ENCODE peak calls at places on chromosomes 2 and 18, in ten cellular contexts. V is CD4-positive, alpha-beta T cell; R is activated T-cell treated with anti-CD3 and anti-CD28 coated beads for 1 hour; W is kidney; Y is posterior cingulate gyrus; O is activated CD8-positive, alpha-beta T cell treated with anti-CD3 and anti-CD28 coated beads for 36 hours; S is amniotic stem cell; T is neural progenitor cell; N is neuronal stem cell; X is fibroblast of pulmonary artery. Q is an unnamed sample.

GRCh38 chr2:178761759-178762371 is 45.4 kb downstream of the TTN start:
- DNase-seq in R (no peak), W (no peak), S (peak), O (peak), Y (no peak), N (peak), T (peak), V (no peak), X (peak), Q (peak)

GRCh38 chr2:30236591-30237245 is 5.4 kb downstream of the LBH start:
- DNase-seq in X (no peak), V (no peak), R (no peak), N (no peak), O (no peak), T (no peak), S (no peak), Y (no peak), W (no peak), Q (no peak)

GRCh38 chr18:36499938-36500337 is 202.4 kb downstream of the FHOD3 start:
- DNase-seq in W (no peak), R (no peak), Y (no peak), N (no peak), V (no peak), T (no peak), S (no peak), X (peak), O (peak), Q (no peak)

GRCh38 chr2:23588788-23589187 is 203.8 kb downstream of the KLHL29 start:
- DNase-seq in R (no peak), N (no peak), T (no peak), S (no peak), W (peak), O (no peak), Y (no peak), X (no peak), V (no peak), Q (no peak)

GRCh38 chr2:223995569-223995968 is 38.3 kb downstream of the MRPL44 start:
- DNase-seq in W (no peak), R (no peak), X (peak), N (no peak), Y (no peak), T (no peak), O (no peak), S (no peak), V (no peak), Q (no peak)

GRCh38 chr2:97728091-97728596 is 14.8 kb downstream of the ZAP70 start:
- DNase-seq in N (no peak), T (no peak), W (peak), R (no peak), V (no peak), Y (peak), S (no peak), O (peak), X (peak), Q (no peak)

GRCh38 chr18:48521723-48522122 is 17.1 kb upstream of the CTIF start:
- DNase-seq in N (peak), X (no peak), V (no peak), T (peak), O (no peak), R (no peak), Y (no peak), W (no peak), S (no peak), Q (no peak)

GRCh38 chr2:227529871-227530270 is 57.9 kb downstream of the AGFG1 start:
- DNase-seq in W (no peak), S (no peak), N (no peak), T (no peak), X (no peak), Y (no peak), V (no peak), R (no peak), O (no peak), Q (no peak)

GRCh38 chr2:201256001-201256544 is 4.3 kb upstream of the CASP8 start:
- DNase-seq in X (no peak), V (no peak), W (no peak), S (no peak), O (no peak), R (no peak), T (no peak), Y (no peak), N (no peak), Q (no peak)

GRCh38 chr18:2985628-2986027 is 27.3 kb downstream of the LPIN2 start:
- DNase-seq in Y (no peak), S (no peak), N (no peak), O (peak), V (no peak), T (no peak), W (no peak), X (peak), R (no peak), Q (no peak)

GRCh38 chr2:127226520-127227263 is 6.6 kb upstream of the CYP27C1 start:
- DNase-seq in T (no peak), Y (no peak), N (no peak), S (peak), X (peak), R (no peak), O (peak), W (no peak), V (no peak), Q (no peak)

GRCh38 chr2:64493788-64494187 is 30.3 kb upstream of the AFTPH start:
- DNase-seq in W (no peak), N (no peak), R (no peak), X (no peak), T (no peak), O (no peak), V (no peak), S (no peak), Y (no peak), Q (no peak)

GRCh38 chr2:8552264-8552913 is 129.5 kb upstream of the ID2 start:
- DNase-seq in V (no peak), T (no peak), W (no peak), N (no peak), R (no peak), Y (no peak), O (no peak), X (no peak), S (no peak), Q (no peak)

GRCh38 chr18:506264-506663 is 5.8 kb upstream of the COLEC12 start:
- DNase-seq in Y (no peak), N (no peak), V (no peak), W (no peak), O (no peak), X (no peak), S (no peak), R (no peak), T (no peak), Q (no peak)

Q was measured in T-helper 2 cell.